ENCODE peak calls at places on chromosomes 6 and 20, in ten cellular contexts. H is fibroblast of the aortic adventitia, R is adrenal gland, M is body of pancreas, X is natural killer cell, K is RWPE1, A is HepG2, J is Panc1, Z is lower leg skin, L is nephron progenitor cell. W is an unnamed sample.

GRCh38 chr6:146650799-146651481 is 52.2 kb downstream of the ADGB start:
- DNase-seq in L (no peak), J (no peak), H (peak), R (no peak), Z (no peak), M (no peak), A (no peak), X (no peak), K (peak), W (no peak)

GRCh38 chr6:5112065-5112799 is 27.1 kb downstream of the PPP1R3G start:
- DNase-seq in A (no peak), L (no peak), X (no peak), J (no peak), Z (peak), R (peak), M (no peak), H (peak), K (peak), W (peak)

GRCh38 chr20:32358632-32358882 is 426 bp downstream of the ASXL1 start:
- DNase-seq in M (no peak), J (no peak), L (no peak), Z (no peak), R (no peak), X (no peak), K (no peak), A (no peak), H (no peak), W (no peak)

GRCh38 chr6:106527111-106527510 is 102.2 kb downstream of the RTN4IP1 start:
- DNase-seq in Z (no peak), L (no peak), H (peak), K (no peak), A (no peak), R (no peak), X (no peak), J (no peak), M (no peak), W (no peak)

GRCh38 chr6:2940010-2940850 is 31.1 kb downstream of the SERPINB6 start:
- DNase-seq in A (peak), Z (peak), X (peak), K (no peak), R (no peak), L (no peak), M (no peak), J (no peak), H (no peak), W (no peak)

GRCh38 chr6:12136905-12137304 is 124.8 kb downstream of the HIVEP1 start:
- DNase-seq in A (no peak), J (no peak), Z (no peak), X (no peak), L (no peak), H (peak), K (no peak), R (no peak), M (no peak), W (peak)

GRCh38 chr6:150723857-150724256 is 124.2 kb downstream of the PLEKHG1 start:
- DNase-seq in J (no peak), M (no peak), A (no peak), X (no peak), R (no peak), Z (no peak), H (no peak), K (no peak), L (no peak), W (no peak)

GRCh38 chr6:29653452-29654038 is 3.3 kb upstream of the MOG start:
- DNase-seq in K (peak), L (peak), M (peak), J (no peak), X (no peak), R (peak), A (peak), Z (no peak), H (peak), W (peak)

GRCh38 chr6:110323004-110323657 is 35.0 kb downstream of the METTL24 start:
- DNase-seq in J (no peak), K (no peak), H (no peak), L (peak), X (no peak), A (no peak), M (no peak), Z (no peak), R (no peak), W (no peak)

GRCh38 chr6:168452685-168453377 is 11.8 kb downstream of the SMOC2 start:
- DNase-seq in X (no peak), L (no peak), J (no peak), A (no peak), K (no peak), R (no peak), H (peak), Z (peak), M (no peak), W (no peak)

GRCh38 chr20:25038103-25038410 is 19.9 kb downstream of the ACSS1 start:
- DNase-seq in J (no peak), M (no peak), K (no peak), L (no peak), X (no peak), R (no peak), A (no peak), Z (no peak), H (no peak), W (no peak)

GRCh38 chr6:11705069-11705468 is 73.5 kb downstream of the ADTRP start:
- DNase-seq in X (no peak), M (no peak), J (no peak), H (no peak), Z (no peak), L (no peak), A (no peak), R (no peak), K (no peak), W (no peak)

GRCh38 chr6:82906951-82907350 is 158.7 kb downstream of the UBE3D start:
- DNase-seq in A (no peak), H (peak), K (peak), R (no peak), J (no peak), Z (no peak), X (no peak), L (no peak), M (no peak), W (peak)

GRCh38 chr6:33312361-33313104 is 1.3 kb downstream of the TAPBP start:
- DNase-seq in J (no peak), A (peak), L (peak), H (peak), X (peak), Z (peak), K (peak), R (peak), M (peak), W (peak)

GRCh38 chr6:140105857-140106256 is 731.4 kb upstream of the CITED2 start:
- DNase-seq in Z (no peak), X (no peak), A (peak), J (peak), L (peak), H (peak), M (peak), K (peak), R (peak), W (no peak)

GRCh38 chr6:98047881-98048280 is 764.9 kb upstream of the MMS22L start:
- DNase-seq in X (no peak), A (no peak), Z (no peak), H (no peak), M (no peak), R (no peak), K (no peak), J (no peak), L (no peak), W (no peak)

GRCh38 chr6:11732036-11732545 is 46.5 kb downstream of the ADTRP start:
- DNase-seq in L (no peak), M (peak), Z (peak), J (no peak), A (no peak), X (no peak), R (peak), H (peak), K (no peak), W (peak)

GRCh38 chr6:107106165-107106564 is 9.2 kb downstream of the BEND3 start:
- DNase-seq in L (no peak), J (no peak), X (no peak), K (no peak), M (no peak), A (no peak), Z (peak), H (no peak), R (no peak), W (no peak)

GRCh38 chr6:121436966-121437756 is 1.7 kb downstream of the GJA1 start:
- DNase-seq in R (peak), J (no peak), K (peak), L (peak), A (no peak), X (no peak), M (peak), H (peak), Z (peak), W (peak)

GRCh38 chr6:25927721-25928359 is 2.7 kb downstream of the SLC17A2 start:
- DNase-seq in K (no peak), R (no peak), A (no peak), H (peak), Z (no peak), X (no peak), M (peak), L (no peak), J (no peak), W (peak)

GRCh38 chr6:85385636-85386315 is 64.1 kb upstream of the NT5E start:
- DNase-seq in R (no peak), M (no peak), X (no peak), H (no peak), K (no peak), Z (no peak), J (no peak), L (no peak), A (no peak), W (no peak)

GRCh38 chr6:9140861-9141534 is 705.7 kb upstream of the SLC35B3 start:
- DNase-seq in A (no peak), J (peak), M (peak), X (no peak), K (no peak), Z (no peak), H (peak), L (no peak), R (peak), W (peak)

GRCh38 chr6:105692630-105693212 is 289.8 kb upstream of the PREP start:
- DNase-seq in X (no peak), R (no peak), A (no peak), J (no peak), M (no peak), K (no peak), H (no peak), L (no peak), Z (no peak), W (no peak)

GRCh38 chr6:11637266-11637665 is 99.7 kb downstream of the TMEM170B start:
- DNase-seq in K (no peak), R (no peak), X (no peak), A (no peak), L (no peak), J (no peak), Z (peak), H (no peak), M (peak), W (no peak)

GRCh38 chr6:149077208-149077607 is 240.3 kb upstream of the TAB2 start:
- DNase-seq in R (no peak), M (no peak), J (no peak), H (peak), X (no peak), L (no peak), K (no peak), Z (no peak), A (no peak), W (peak)

GRCh38 chr20:16129411-16129810 is 443.8 kb downstream of the KIF16B start:
- DNase-seq in X (no peak), Z (no peak), K (no peak), L (no peak), M (no peak), H (no peak), R (no peak), J (no peak), A (no peak), W (no peak)

GRCh38 chr20:4573564-4574355 is 147.9 kb upstream of the PRND start:
- DNase-seq in K (peak), M (no peak), X (no peak), J (peak), Z (no peak), L (no peak), R (no peak), H (peak), A (no peak), W (peak)
- TF ChIP-seq CTCF in K (no peak), M (no peak), X (no peak), J (no peak), Z (no peak), L (no peak), R (no peak), H (no peak), A (no peak), W (no peak)

DNA sequence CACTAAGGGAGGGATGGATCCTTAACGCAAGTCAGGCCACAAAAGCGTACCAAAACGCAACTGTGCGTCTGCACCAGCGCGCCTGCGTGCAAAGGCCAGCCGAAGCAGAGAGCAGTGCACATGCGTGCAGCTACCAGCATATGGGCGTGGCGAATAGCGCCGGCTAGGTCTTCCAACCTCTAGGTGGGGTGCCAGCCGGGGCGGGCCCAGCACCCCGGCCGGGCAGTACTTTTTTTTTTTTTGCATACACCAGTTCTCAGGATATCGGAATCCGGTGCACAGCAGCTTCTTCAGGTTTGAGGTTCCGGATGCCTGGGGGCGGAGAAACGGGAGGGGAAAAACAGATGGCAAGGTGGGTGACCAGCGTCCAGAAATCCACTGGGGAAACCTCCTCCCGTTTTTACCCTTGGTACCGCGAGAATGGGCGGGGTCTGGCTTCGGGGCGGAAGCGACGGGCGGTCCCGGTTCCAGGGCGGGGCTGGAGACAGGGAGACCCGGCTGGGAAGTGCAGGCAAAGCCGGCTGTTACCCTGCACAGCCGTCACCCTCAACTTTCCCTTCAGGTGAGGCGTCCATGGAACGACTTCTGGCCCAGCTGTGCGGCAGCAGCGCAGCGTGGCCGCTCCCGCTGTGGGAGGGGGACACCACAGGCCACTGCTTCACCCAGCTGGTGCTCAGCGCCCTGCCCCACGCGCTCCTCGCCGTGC is at the start of gene ABCC10:
- DNase-seq in K (peak), Z (peak), L (peak), H (peak), M (peak), X (peak), J (peak), A (peak), R (peak), W (peak)
- TF ChIP-seq CTCF in K (no peak), Z (no peak), L (no peak), H (peak), M (peak), X (peak), J (no peak), A (peak), R (peak), W (peak)

GRCh38 chr20:53786071-53786444 is 192.4 kb upstream of the ZNF217 start:
- DNase-seq in X (no peak), L (no peak), K (peak), Z (no peak), A (no peak), H (no peak), M (peak), R (no peak), J (no peak), W (no peak)

GRCh38 chr20:53788253-53789022 is 194.8 kb upstream of the ZNF217 start:
- DNase-seq in M (no peak), X (no peak), L (no peak), R (no peak), H (no peak), K (no peak), J (no peak), Z (no peak), A (no peak), W (no peak)

GRCh38 chr20:53783768-53784167 is 190.1 kb upstream of the ZNF217 start:
- DNase-seq in L (no peak), A (peak), X (no peak), J (no peak), M (no peak), Z (no peak), K (no peak), R (no peak), H (no peak), W (no peak)

GRCh38 chr20:53785320-53785719 is 191.7 kb upstream of the ZNF217 start:
- DNase-seq in R (no peak), M (no peak), X (no peak), Z (peak), K (no peak), J (no peak), A (no peak), L (no peak), H (no peak), W (no peak)

GRCh38 chr20:53786445-53787267 is 193.0 kb upstream of the ZNF217 start:
- DNase-seq in J (no peak), H (no peak), M (peak), A (peak), Z (peak), X (no peak), L (no peak), R (no peak), K (no peak), W (no peak)
- TF ChIP-seq CTCF in J (no peak), H (no peak), M (no peak), A (peak), Z (no peak), X (no peak), L (no peak), R (no peak), K (no peak), W (no peak)

DNA sequence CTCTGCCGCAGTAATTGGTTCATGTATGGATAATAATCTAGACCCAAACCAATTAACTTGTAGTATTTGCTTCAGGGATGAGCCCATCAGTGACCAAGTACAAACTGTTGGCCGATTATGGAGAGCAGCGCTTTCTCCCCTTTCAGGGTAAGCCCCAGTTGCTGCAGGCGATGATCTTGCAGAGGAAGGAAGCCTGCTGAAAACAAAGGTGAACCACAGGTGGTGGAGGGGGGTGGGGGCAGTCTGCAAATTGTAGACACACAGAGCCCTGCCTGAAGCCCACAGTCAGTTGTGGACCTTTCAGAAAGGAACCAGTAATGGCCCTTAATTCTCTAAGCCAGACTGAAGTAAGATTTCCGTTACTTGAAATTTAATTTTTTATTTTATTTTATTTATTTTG is 167.9 kb upstream of the JARID2 start:
- DNase-seq in J (no peak), L (no peak), R (no peak), M (no peak), A (no peak), X (no peak), H (no peak), K (no peak), Z (no peak), W (no peak)
- TF ChIP-seq CTCF in J (no peak), L (no peak), R (no peak), M (no peak), A (no peak), X (no peak), H (no peak), K (no peak), Z (no peak), W (no peak)

GRCh38 chr6:144778056-144778455 is 492.9 kb downstream of the UTRN start:
- DNase-seq in R (no peak), X (no peak), J (no peak), K (no peak), M (no peak), A (no peak), Z (no peak), H (no peak), L (no peak), W (no peak)

GRCh38 chr6:144777249-144777648 is 492.1 kb downstream of the UTRN start:
- DNase-seq in R (no peak), K (no peak), A (no peak), Z (no peak), H (no peak), L (no peak), J (no peak), X (no peak), M (no peak), W (no peak)

GRCh38 chr6:144776031-144776819 is 491.1 kb downstream of the UTRN start:
- DNase-seq in M (no peak), J (no peak), X (no peak), L (no peak), H (no peak), R (no peak), A (peak), Z (no peak), K (no peak), W (no peak)

GRCh38 chr6:144781836-144782235 is 496.7 kb downstream of the UTRN start:
- DNase-seq in L (no peak), J (no peak), H (no peak), R (no peak), X (no peak), Z (no peak), A (no peak), M (no peak), K (no peak), W (no peak)

GRCh38 chr6:144778773-144779531 is 493.8 kb downstream of the UTRN start:
- DNase-seq in K (no peak), J (no peak), M (no peak), L (no peak), A (no peak), Z (no peak), X (no peak), H (no peak), R (no peak), W (no peak)
- TF ChIP-seq CTCF in K (no peak), J (peak), M (peak), L (no peak), A (peak), Z (no peak), X (no peak), H (no peak), R (peak), W (no peak)

GRCh38 chr20:6814945-6815344 is 47.5 kb downstream of the BMP2 start:
- DNase-seq in R (no peak), H (peak), A (no peak), L (no peak), J (no peak), M (no peak), Z (no peak), K (no peak), X (no peak), W (no peak)

GRCh38 chr20:6824401-6824800 is 56.9 kb downstream of the BMP2 start:
- DNase-seq in J (no peak), Z (no peak), M (no peak), R (no peak), L (no peak), X (no peak), A (no peak), H (no peak), K (no peak), W (no peak)

GRCh38 chr20:6818033-6818808 is 50.7 kb downstream of the BMP2 start:
- DNase-seq in A (no peak), H (peak), L (no peak), X (no peak), Z (no peak), K (peak), M (no peak), R (no peak), J (no peak), W (no peak)

DNA sequence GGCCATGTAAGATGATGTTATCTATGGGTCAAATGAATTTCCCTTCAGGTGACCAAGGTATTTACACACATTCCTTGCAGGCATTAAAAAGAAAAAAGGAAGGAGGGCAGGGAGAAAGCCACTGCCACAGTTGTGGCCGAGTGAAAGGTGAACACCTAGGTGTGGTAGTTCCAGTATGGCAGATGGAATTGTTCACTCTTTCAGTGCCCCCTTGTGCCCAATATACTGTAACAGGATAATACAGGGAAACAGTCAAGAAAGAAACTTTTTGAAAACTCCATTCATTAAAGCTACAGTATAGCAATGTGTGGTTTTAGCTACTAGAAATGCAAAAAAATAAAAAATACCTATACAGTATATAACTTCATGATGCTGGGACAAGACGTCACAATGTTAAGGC is 52.1 kb downstream of the BMP2 start:
- DNase-seq in M (peak), A (peak), J (no peak), L (no peak), Z (no peak), H (peak), K (peak), X (no peak), R (no peak), W (no peak)
- TF ChIP-seq CTCF in M (peak), A (peak), J (no peak), L (no peak), Z (no peak), H (peak), K (peak), X (no peak), R (peak), W (peak)

GRCh38 chr6:41694815-41695536 is 40.4 kb downstream of the TFEB start:
- DNase-seq in M (no peak), K (no peak), H (peak), A (no peak), L (no peak), Z (no peak), J (no peak), R (no peak), X (no peak), W (peak)
- TF ChIP-seq CTCF in M (no peak), K (no peak), H (no peak), A (no peak), L (no peak), Z (no peak), J (no peak), R (no peak), X (no peak), W (no peak)

W was measured in IMR-90.